ENCODE peak calls at places on chromosome 2, in ten cellular contexts. L, K, E, S, Q, V, A, Z, H and I are unnamed samples.
A peak's percentile ranks its signal among the peaks of the same experiment; 100 is the strongest.

GRCh38 chr2:63926800-63927199 is 85.1 kb downstream of the UGP2 start:
- DNase-seq in K (no peak), Z (no peak), H (no peak), Q (no peak), A (no peak), L (no peak), E (no peak), S (no peak), V (peak; percentile 48), I (no peak)

GRCh38 chr2:98564541-98565164 is 43.7 kb downstream of the COA5 start:
- DNase-seq in L (no peak), S (no peak), Q (no peak), H (no peak), E (no peak), Z (no peak), A (no peak), V (no peak), K (no peak), I (no peak)

GRCh38 chr2:24702800-24703199 is 90.4 kb downstream of the PTRHD1 start:
- DNase-seq in K (peak; percentile 78), A (no peak), E (peak; percentile 74), S (no peak), H (no peak), V (no peak), Z (no peak), Q (peak; percentile 93), L (peak; percentile 83), I (peak; percentile 94)

GRCh38 chr2:151051584-151052220 is 210.0 kb downstream of the RBM43 start:
- DNase-seq in Q (peak; percentile 80), K (peak; percentile 73), S (peak; percentile 14), Z (peak; percentile 16), V (peak; percentile 36), L (peak; percentile 41), H (peak; percentile 70), E (peak; percentile 64), A (peak; percentile 25), I (peak; percentile 67)

GRCh38 chr2:175414872-175415487 is 233.5 kb upstream of the ATP5MC3 start:
- DNase-seq in A (peak; percentile 69), Z (no peak), K (peak; percentile 66), L (peak; percentile 54), Q (peak; percentile 72), V (peak; percentile 72), E (peak; percentile 69), H (peak; percentile 67), S (peak; percentile 63), I (peak; percentile 54)

GRCh38 chr2:173667415-173667814 is 297.8 kb downstream of the SP3 start:
- DNase-seq in A (no peak), K (no peak), E (no peak), Q (peak; percentile 39), V (no peak), Z (no peak), S (no peak), H (no peak), L (peak; percentile 10), I (no peak)

GRCh38 chr2:121521359-121521758 is 9.3 kb upstream of the RNU4ATAC start:
- DNase-seq in H (peak; percentile 45), L (no peak), Z (no peak), K (peak; percentile 52), V (peak; percentile 67), E (no peak), Q (no peak), S (no peak), A (no peak), I (peak; percentile 80)

GRCh38 chr2:176653856-176654443 is 384.7 kb downstream of the MTX2 start:
- DNase-seq in Z (peak; percentile 19), V (peak; percentile 81), A (peak; percentile 74), H (peak; percentile 48), Q (peak; percentile 89), S (peak; percentile 52), E (peak; percentile 69), L (peak; percentile 72), K (peak; percentile 62), I (peak; percentile 55)

GRCh38 chr2:236675526-236675925 is 105.9 kb downstream of the ACKR3 start:
- DNase-seq in L (no peak), Q (no peak), E (no peak), Z (no peak), H (no peak), A (no peak), K (no peak), V (no peak), S (no peak), I (no peak)

GRCh38 chr2:16187517-16187887 is 247.2 kb downstream of the MYCN start:
- DNase-seq in A (no peak), Z (no peak), E (no peak), L (no peak), H (no peak), Q (no peak), V (no peak), S (no peak), K (no peak), I (no peak)

GRCh38 chr2:71895320-71896161 is 252.1 kb downstream of the CYP26B1 start:
- DNase-seq in Z (no peak), A (no peak), Q (peak; percentile 27), H (no peak), V (no peak), L (no peak), E (no peak), S (no peak), K (no peak), I (no peak)

GRCh38 chr2:57617327-57617726 is 429.3 kb upstream of the VRK2 start:
- DNase-seq in L (no peak), Z (peak; percentile 15), V (no peak), A (no peak), S (no peak), Q (no peak), E (no peak), H (no peak), K (no peak), I (no peak)

GRCh38 chr2:9573013-9573708 is 17.5 kb upstream of the ADAM17 start:
- DNase-seq in H (no peak), V (no peak), L (no peak), A (no peak), Q (no peak), K (peak; percentile 54), S (no peak), Z (no peak), E (peak; percentile 49), I (peak; percentile 65)

GRCh38 chr2:113216891-113217454 is 43.2 kb downstream of the PSD4 start:
- DNase-seq in E (no peak), L (no peak), S (no peak), Z (no peak), A (no peak), V (no peak), K (no peak), Q (no peak), H (no peak), I (no peak)

GRCh38 chr2:42074661-42075060 is 26.8 kb downstream of the PKDCC start:
- DNase-seq in S (no peak), K (no peak), A (no peak), L (no peak), Z (no peak), H (no peak), Q (peak; percentile 4), E (no peak), V (no peak), I (no peak)
- TF ChIP-seq CTCF in S (no peak), K (no peak), A (no peak), L (no peak), Z (peak; percentile 16), H (no peak), Q (no peak), E (peak; percentile 14), V (peak; percentile 25), I (no peak)

DNA sequence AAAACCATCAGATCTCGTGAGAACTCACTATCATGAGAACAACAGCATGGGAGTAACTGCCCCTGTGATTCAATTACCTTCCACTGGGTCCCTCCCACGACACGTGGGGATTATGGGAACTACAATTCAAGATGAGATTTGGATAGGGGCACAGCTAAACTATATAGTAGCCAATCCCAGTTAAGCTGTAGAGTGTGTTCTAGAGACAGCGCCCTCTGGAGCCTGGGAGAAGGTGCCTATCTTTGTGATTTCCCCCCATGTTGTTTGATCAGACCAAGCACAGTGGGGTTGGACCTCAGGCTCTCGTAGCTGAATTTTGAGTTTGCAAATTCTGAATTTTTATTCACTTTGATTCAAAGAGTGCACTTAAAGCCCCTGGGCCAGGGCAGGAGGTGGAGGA is 108.2 kb upstream of the TWIST2 start:
- DNase-seq in V (no peak), Z (no peak), Q (no peak), L (no peak), A (no peak), H (no peak), E (no peak), S (no peak), K (no peak), I (no peak)
- TF ChIP-seq CTCF in V (peak; percentile 19), Z (no peak), Q (peak; percentile 30), L (no peak), A (no peak), H (no peak), E (no peak), S (no peak), K (no peak), I (no peak)

GRCh38 chr2:160111951-160112798 is 49.8 kb upstream of the PLA2R1 start:
- DNase-seq in S (no peak), V (no peak), Z (no peak), H (no peak), Q (no peak), K (no peak), E (no peak), A (no peak), L (no peak), I (no peak)
- TF ChIP-seq CTCF in S (no peak), V (no peak), Z (no peak), H (no peak), Q (no peak), K (no peak), E (no peak), A (no peak), L (no peak), I (no peak)

GRCh38 chr2:235132641-235133040 is 180.8 kb downstream of the SH3BP4 start:
- DNase-seq in S (no peak), L (no peak), E (no peak), V (no peak), K (no peak), A (no peak), H (no peak), Q (no peak), Z (no peak), I (no peak)

GRCh38 chr2:235139956-235140800 is 188.4 kb downstream of the SH3BP4 start:
- DNase-seq in S (no peak), V (no peak), L (no peak), Q (no peak), Z (no peak), H (no peak), K (no peak), E (no peak), A (no peak), I (no peak)

GRCh38 chr2:235133837-235134236 is 182.0 kb downstream of the SH3BP4 start:
- DNase-seq in V (no peak), H (no peak), L (no peak), Q (no peak), K (no peak), Z (no peak), S (no peak), E (no peak), A (no peak), I (no peak)

GRCh38 chr2:235135195-235135965 is 183.6 kb downstream of the SH3BP4 start:
- DNase-seq in V (no peak), H (no peak), Z (no peak), A (no peak), L (no peak), K (no peak), Q (no peak), E (no peak), S (no peak), I (no peak)

GRCh38 chr2:235135990-235136561 is 184.3 kb downstream of the SH3BP4 start:
- DNase-seq in Z (peak; percentile 17), V (peak; percentile 89), S (peak; percentile 85), L (peak; percentile 77), A (peak; percentile 83), Q (peak; percentile 86), K (peak; percentile 84), H (peak; percentile 92), E (peak; percentile 87), I (peak; percentile 82)
- TF ChIP-seq CTCF in Z (peak; percentile 64), V (peak; percentile 81), S (peak; percentile 86), L (peak; percentile 88), A (peak; percentile 58), Q (peak; percentile 83), K (peak; percentile 80), H (peak; percentile 60), E (peak; percentile 85), I (peak; percentile 86)